ENCODE peak calls at places on chromosomes 7 and 10, in nine cellular contexts. T is RWPE1, E is astrocyte of the spinal cord, S is uterus, G is OCI-LY7, I is WERI-Rb-1, P is GM12865, J is cardiac muscle cell, L is Panc1. X is an unnamed sample.

GRCh38 chr10:123998197-123999141 is 94.9 kb downstream of the CHST15 start:
- DNase-seq in I (peak; percentile 2), T (no peak), E (no peak), L (no peak), S (no peak), J (no peak), G (no peak), P (no peak), X (no peak)

GRCh38 chr10:101920497-101920896 is 76.9 kb upstream of the KCNIP2 start:
- DNase-seq in T (no peak), G (no peak), J (no peak), I (no peak), L (no peak), P (no peak), E (no peak), S (no peak), X (no peak)

GRCh38 chr10:17147884-17148494 is 18.4 kb upstream of the CUBN start:
- DNase-seq in E (peak; percentile 48), L (no peak), G (no peak), J (no peak), T (no peak), P (no peak), I (no peak), S (no peak), X (no peak)

GRCh38 chr10:86083664-86084175 is 282.9 kb downstream of the GRID1 start:
- DNase-seq in I (no peak), G (no peak), J (no peak), L (no peak), E (no peak), T (no peak), S (no peak), P (no peak), X (no peak)

GRCh38 chr7:86784765-86785164 is 141.1 kb downstream of the GRM3 start:
- DNase-seq in T (no peak), L (no peak), E (no peak), J (no peak), P (no peak), S (no peak), G (no peak), I (no peak), X (no peak)

GRCh38 chr10:73625004-73625883 is 16.0 kb downstream of the MYOZ1 start:
- DNase-seq in P (no peak), E (peak; percentile 39), T (peak; percentile 69), I (peak; percentile 54), L (no peak), G (peak; percentile 41), J (peak; percentile 65), S (no peak), X (peak; percentile 27)

GRCh38 chr10:124039432-124040086 is 53.8 kb downstream of the CHST15 start:
- DNase-seq in E (no peak), P (no peak), I (no peak), T (no peak), S (no peak), J (no peak), L (no peak), G (no peak), X (no peak)

GRCh38 chr10:68138526-68138925 is 29.2 kb downstream of the MYPN start:
- DNase-seq in L (no peak), J (no peak), G (no peak), P (no peak), E (no peak), T (no peak), I (no peak), S (no peak), X (no peak)

GRCh38 chr7:78601728-78602127 is 803.2 kb downstream of the PHTF2 start:
- DNase-seq in I (no peak), L (no peak), G (no peak), J (no peak), S (no peak), T (no peak), E (no peak), P (no peak), X (no peak)

GRCh38 chr7:155465761-155466141 is 7.8 kb downstream of the EN2 start:
- DNase-seq in L (no peak), J (no peak), G (no peak), I (no peak), T (no peak), P (no peak), S (no peak), E (no peak), X (no peak)

GRCh38 chr7:37081436-37081835 is 357.1 kb upstream of the AOAH start:
- DNase-seq in G (no peak), I (no peak), S (peak; percentile 20), L (no peak), E (no peak), J (peak; percentile 13), P (peak; percentile 10), T (peak; percentile 7), X (no peak)

GRCh38 chr7:137904826-137905225 is 58.1 kb upstream of the DGKI start:
- DNase-seq in P (no peak), T (no peak), L (no peak), I (peak; percentile 29), J (peak; percentile 78), E (no peak), G (peak; percentile 10), S (no peak), X (no peak)

GRCh38 chr10:70164179-70164578 is 6.1 kb downstream of the SAR1A start:
- DNase-seq in J (no peak), G (no peak), L (no peak), I (no peak), E (no peak), P (peak; percentile 12), S (no peak), T (no peak), X (no peak)

GRCh38 chr7:92331508-92331907 is 85.7 kb downstream of the ANKIB1 start:
- DNase-seq in I (no peak), P (no peak), E (no peak), T (no peak), J (no peak), L (no peak), G (no peak), S (no peak), X (no peak)

GRCh38 chr7:21430575-21430954 is 2.7 kb downstream of the SP4 start:
- DNase-seq in E (no peak), T (no peak), L (no peak), S (no peak), G (peak; percentile 10), I (no peak), J (no peak), P (peak; percentile 11), X (no peak)

GRCh38 chr7:127390186-127390816 is 2.2 kb downstream of the ZNF800 start:
- DNase-seq in G (no peak), T (no peak), S (no peak), I (no peak), E (no peak), J (no peak), L (no peak), P (no peak), X (no peak)

GRCh38 chr7:80082214-80082613 is 52.4 kb upstream of the GNAI1 start:
- DNase-seq in G (no peak), S (no peak), J (no peak), L (no peak), E (no peak), I (no peak), P (no peak), T (no peak), X (no peak)

GRCh38 chr7:149460493-149461330 is at the start of gene ZNF777:
- DNase-seq in P (peak; percentile 93), J (peak; percentile 89), L (peak; percentile 30), S (peak; percentile 72), I (peak; percentile 83), G (peak; percentile 87), T (peak; percentile 87), E (peak; percentile 89), X (peak; percentile 98)
- TF ChIP-seq CTCF in P (peak; percentile 51), J (peak; percentile 50), L (peak; percentile 70), S (peak; percentile 63), I (peak; percentile 58), G (peak; percentile 70), T (peak; percentile 78), E (peak; percentile 57), X (peak; percentile 42)

DNA sequence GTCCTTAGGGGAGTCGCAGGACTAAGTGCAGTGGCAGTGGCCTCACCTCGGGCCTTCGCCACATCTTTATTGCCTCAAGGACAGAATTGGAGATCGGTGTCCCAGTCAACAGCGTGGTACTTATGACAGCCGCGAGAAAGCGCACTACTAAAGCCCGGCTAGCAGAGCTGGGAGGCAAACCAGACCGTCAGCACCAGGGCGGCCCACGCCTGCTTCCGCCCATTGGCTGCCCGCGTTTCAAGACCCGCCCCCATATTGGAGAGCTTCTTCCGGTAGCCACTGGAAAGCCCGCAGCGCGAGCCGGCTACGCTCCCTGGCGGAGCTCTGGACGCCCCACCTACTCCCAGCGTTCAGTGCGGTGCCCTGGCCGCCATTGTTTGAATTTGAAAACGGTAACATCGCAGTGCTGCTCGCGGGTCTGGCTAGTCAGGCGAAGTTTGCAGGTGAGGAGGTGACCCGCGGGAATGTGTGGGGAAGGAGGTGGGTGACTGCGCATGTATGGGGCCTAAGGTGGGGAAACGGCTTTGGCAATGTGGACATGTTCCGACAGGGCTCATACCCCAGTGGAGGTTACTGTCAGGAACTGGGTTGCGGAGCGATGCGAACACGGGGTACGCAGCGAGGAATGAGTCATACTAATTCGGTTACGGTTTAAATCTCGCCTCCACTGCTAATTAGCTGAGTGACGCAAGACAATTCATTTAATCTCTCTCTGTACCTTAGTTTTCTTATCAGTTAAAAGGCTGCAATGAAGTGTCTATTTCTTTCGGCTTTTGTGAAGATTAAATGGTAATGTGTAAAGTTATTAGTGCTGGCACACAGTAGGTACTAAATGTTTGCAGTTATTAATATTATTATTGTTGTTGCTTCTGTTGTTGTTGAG is at the start of gene KIF20B:
- DNase-seq in J (peak; percentile 98), E (peak; percentile 97), T (peak; percentile 98), S (peak; percentile 95), P (peak; percentile 98), I (peak; percentile 97), L (peak; percentile 87), G (peak; percentile 97), X (peak; percentile 92)
- TF ChIP-seq CTCF in J (peak; percentile 33), E (peak; percentile 47), T (peak; percentile 28), S (no peak), P (peak; percentile 19), I (peak; percentile 34), L (peak; percentile 53), G (peak; percentile 30), X (peak; percentile 15)

GRCh38 chr7:43652364-43652763 is 69.5 kb downstream of the STK17A start:
- DNase-seq in T (no peak), P (peak; percentile 54), S (no peak), I (no peak), J (no peak), E (no peak), G (no peak), L (no peak), X (no peak)
- TF ChIP-seq CTCF in T (no peak), P (no peak), S (no peak), I (no peak), J (no peak), E (peak; percentile 9), G (peak; percentile 28), L (no peak), X (no peak)

DNA sequence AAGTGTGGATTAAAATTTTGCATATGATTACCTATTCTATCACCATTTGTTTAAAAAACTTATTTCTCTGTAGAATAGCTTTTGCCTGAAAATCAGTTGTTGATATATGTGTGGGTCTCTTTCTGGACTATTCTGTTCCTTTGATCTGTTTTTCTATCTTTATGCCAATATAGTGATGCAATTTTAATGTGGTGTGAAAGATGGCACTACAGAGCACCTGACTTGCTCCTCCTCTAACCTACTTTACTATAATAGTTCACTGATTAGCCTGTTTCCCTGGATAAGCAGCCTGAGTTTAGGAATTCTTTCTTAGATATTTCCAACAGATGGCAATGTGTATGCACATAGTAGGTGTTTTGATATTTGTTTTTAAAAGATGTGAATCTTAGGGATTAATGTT is 294.5 kb downstream of the AUTS2 start:
- DNase-seq in J (no peak), T (no peak), E (no peak), P (no peak), G (peak; percentile 28), S (no peak), I (no peak), L (no peak), X (no peak)
- TF ChIP-seq CTCF in J (no peak), T (no peak), E (no peak), P (no peak), G (peak; percentile 73), S (no peak), I (no peak), L (no peak), X (no peak)

X was measured in GM20000.